ENCODE peak calls at places on chromosomes 7 and 10, in four cellular contexts. A is activated T-helper 9 cell treated with anti-CD3 and anti-CD28 coated beads, Interleukin-2, amount 50 U/mL, for 16 hours; J is AG04450; H is ELR. N is an unnamed sample.

GRCh38 chr10:110074986-110075664 is 67.3 kb downstream of the ADD3 start:
- DNase-seq in J (peak; percentile 75), A (no peak), H (peak; percentile 52), N (no peak)

GRCh38 chr7:97635622-97636021 is 96.3 kb upstream of the TAC1 start:
- DNase-seq in A (no peak), H (no peak), J (no peak), N (no peak)

GRCh38 chr7:12519682-12520009 is 50.9 kb upstream of the SCIN start:
- DNase-seq in A (no peak), H (no peak), J (no peak), N (no peak)

GRCh38 chr10:125985557-125986246 is 89.3 kb downstream of the FANK1 start:
- DNase-seq in J (no peak), A (no peak), H (no peak), N (no peak)

GRCh38 chr7:2710901-2711551 is 23.0 kb downstream of the AMZ1 start:
- DNase-seq in A (no peak), J (no peak), H (peak; percentile 25), N (no peak)

GRCh38 chr7:137276194-137276593 is 67.3 kb downstream of the PTN start:
- DNase-seq in A (no peak), J (no peak), H (no peak), N (no peak)

GRCh38 chr7:111827863-111828504 is 265.7 kb upstream of the IMMP2L start:
- DNase-seq in A (no peak), J (no peak), H (peak; percentile 71), N (no peak)

GRCh38 chr10:3570330-3570729 is 214.7 kb downstream of the KLF6 start:
- DNase-seq in H (no peak), A (no peak), J (no peak), N (no peak)

GRCh38 chr10:120423350-120424197 is 33.5 kb upstream of the PLPP4 start:
- DNase-seq in J (no peak), A (no peak), H (peak; percentile 84), N (peak; percentile 52)

GRCh38 chr7:50838675-50839377 is 56.1 kb upstream of the GRB10 start:
- DNase-seq in H (peak; percentile 76), J (no peak), A (no peak), N (no peak)

GRCh38 chr10:1160561-1160961 is 104.4 kb downstream of the WDR37 start:
- DNase-seq in H (no peak), J (no peak), A (no peak), N (no peak)

GRCh38 chr7:81267508-81267907 is 348.7 kb upstream of the SEMA3C start:
- DNase-seq in A (no peak), J (peak; percentile 38), H (peak; percentile 45), N (no peak)

GRCh38 chr7:135420786-135421185 is 89.1 kb downstream of the CNOT4 start:
- DNase-seq in J (no peak), A (no peak), H (peak; percentile 4), N (no peak)

GRCh38 chr7:51288896-51289607 is 27.6 kb downstream of the COBL start:
- DNase-seq in H (no peak), J (no peak), A (no peak), N (no peak)

N was measured in stimulated activated effector memory CD8-positive, alpha-beta T cell treated with anti-CD3 and anti-CD28 coated beads, Interleukin-12 subunit alpha, Interleukin-12 subunit beta, amount 100 ng/mL, for 72 hours.